ENCODE peak calls at places on chromosomes 13 and 19, in six cellular contexts. M is lower lobe of right lung, E is T-helper 17 cell, F is cardiac fibroblast, G is amniotic stem cell, Z is neuronal stem cell. H is an unnamed sample.
A peak's percentile ranks its signal among the peaks of the same experiment; 100 is the strongest.

GRCh38 chr13:110194456-110194855 is 112.5 kb downstream of the COL4A1 start:
- DNase-seq in M (no peak), E (no peak), F (peak; percentile 35), G (no peak), Z (no peak), H (no peak)

GRCh38 chr19:5434351-5434917 is 20.8 kb upstream of the ZNRF4 start:
- DNase-seq in M (no peak), E (no peak), F (no peak), G (no peak), Z (no peak), H (no peak)

GRCh38 chr13:99536023-99536422 is 34.8 kb downstream of the TM9SF2 start:
- DNase-seq in M (no peak), E (no peak), F (no peak), G (no peak), Z (no peak), H (no peak)

GRCh38 chr19:38434549-38435051 is 1.1 kb downstream of the RYR1 start:
- DNase-seq in M (no peak), E (no peak), F (no peak), G (no peak), Z (no peak), H (no peak)

GRCh38 chr13:44853641-44854040 is 135.6 kb downstream of the NUFIP1 start:
- DNase-seq in M (no peak), E (no peak), F (no peak), G (no peak), Z (no peak), H (no peak)

GRCh38 chr19:45471116-45471865 is 3.5 kb downstream of the FOSB start:
- DNase-seq in M (no peak), E (no peak), F (peak; percentile 57), G (no peak), Z (no peak), H (no peak)

GRCh38 chr19:8028951-8029491 is 23.5 kb upstream of the CCL25 start:
- DNase-seq in M (no peak), E (no peak), F (peak; percentile 62), G (no peak), Z (peak; percentile 97), H (no peak)

GRCh38 chr19:2732883-2733282 is 6.9 kb downstream of the SLC39A3 start:
- DNase-seq in M (no peak), E (no peak), F (no peak), G (no peak), Z (no peak), H (no peak)

GRCh38 chr13:113404366-113404722 is 40.4 kb upstream of the GRTP1 start:
- DNase-seq in M (no peak), E (no peak), F (no peak), G (no peak), Z (no peak), H (no peak)

GRCh38 chr19:33438987-33439781 is 65.7 kb downstream of the CEBPG start:
- DNase-seq in M (peak; percentile 18), E (no peak), F (no peak), G (no peak), Z (no peak), H (no peak)

GRCh38 chr13:95335667-95336066 is 34.4 kb upstream of the ABCC4 start:
- DNase-seq in M (no peak), E (no peak), F (no peak), G (no peak), Z (no peak), H (no peak)

GRCh38 chr19:5990289-5990797 is 12.4 kb upstream of the RANBP3 start:
- DNase-seq in M (no peak), E (no peak), F (no peak), G (no peak), Z (no peak), H (no peak)

GRCh38 chr19:43721469-43722048 is 5.7 kb downstream of the IRGC start:
- DNase-seq in M (no peak), E (no peak), F (no peak), G (no peak), Z (no peak), H (no peak)

H was measured in effector CD4-positive, alpha-beta T cell.